ENCODE peak calls at places on chromosome 5, in nine cellular contexts. One of them, this sample, is unnamed.

GRCh38 chr5:57358796-57359592 is 123.6 kb downstream of the ACTBL2 start:
- DNase-seq in PC-3: no peak
- DNase-seq in HT1080: no peak
- DNase-seq in chondrocyte: no peak
- DNase-seq in GM04504: no peak
- DNase-seq in stimulated activated CD4-positive, alpha-beta T cell treated with anti-CD3 and anti-CD28 coated beads, Interleukin-2, amount 100 ng/mL, for 24 hours: no peak
- DNase-seq in ureter: no peak
- DNase-seq in activated CD4-positive, alpha-beta T cell treated with anti-CD3 and anti-CD28 coated beads, Interleukin-2, amount 10 ng/mL, durations not matched to agents 24 days and 14 days: no peak
- DNase-seq in mucosa of gallbladder: no peak
- DNase-seq in this sample: no peak

GRCh38 chr5:107615173-107615856 is 55.4 kb downstream of the EFNA5 start:
- DNase-seq in PC-3: peak
- DNase-seq in stimulated activated CD4-positive, alpha-beta T cell treated with anti-CD3 and anti-CD28 coated beads, Interleukin-2, amount 100 ng/mL, for 24 hours: no peak
- DNase-seq in HT1080: no peak
- DNase-seq in mucosa of gallbladder: no peak
- DNase-seq in ureter: no peak
- DNase-seq in GM04504: no peak
- DNase-seq in activated CD4-positive, alpha-beta T cell treated with anti-CD3 and anti-CD28 coated beads, Interleukin-2, amount 10 ng/mL, durations not matched to agents 24 days and 14 days: no peak
- DNase-seq in chondrocyte: no peak
- DNase-seq in this sample: no peak

GRCh38 chr5:170077526-170077925 is 28.2 kb upstream of the FOXI1 start:
- DNase-seq in chondrocyte: no peak
- DNase-seq in GM04504: no peak
- DNase-seq in ureter: no peak
- DNase-seq in stimulated activated CD4-positive, alpha-beta T cell treated with anti-CD3 and anti-CD28 coated beads, Interleukin-2, amount 100 ng/mL, for 24 hours: no peak
- DNase-seq in HT1080: no peak
- DNase-seq in mucosa of gallbladder: no peak
- DNase-seq in activated CD4-positive, alpha-beta T cell treated with anti-CD3 and anti-CD28 coated beads, Interleukin-2, amount 10 ng/mL, durations not matched to agents 24 days and 14 days: no peak
- DNase-seq in PC-3: no peak
- DNase-seq in this sample: no peak

GRCh38 chr5:54463696-54464095 is 8.2 kb downstream of the HSPB3 start:
- DNase-seq in GM04504: no peak
- DNase-seq in PC-3: no peak
- DNase-seq in chondrocyte: no peak
- DNase-seq in HT1080: no peak
- DNase-seq in mucosa of gallbladder: no peak
- DNase-seq in stimulated activated CD4-positive, alpha-beta T cell treated with anti-CD3 and anti-CD28 coated beads, Interleukin-2, amount 100 ng/mL, for 24 hours: no peak
- DNase-seq in activated CD4-positive, alpha-beta T cell treated with anti-CD3 and anti-CD28 coated beads, Interleukin-2, amount 10 ng/mL, durations not matched to agents 24 days and 14 days: no peak
- DNase-seq in ureter: no peak
- DNase-seq in this sample: no peak

GRCh38 chr5:167900521-167900920 is 390.9 kb upstream of the WWC1 start:
- DNase-seq in stimulated activated CD4-positive, alpha-beta T cell treated with anti-CD3 and anti-CD28 coated beads, Interleukin-2, amount 100 ng/mL, for 24 hours: no peak
- DNase-seq in chondrocyte: no peak
- DNase-seq in HT1080: no peak
- DNase-seq in activated CD4-positive, alpha-beta T cell treated with anti-CD3 and anti-CD28 coated beads, Interleukin-2, amount 10 ng/mL, durations not matched to agents 24 days and 14 days: no peak
- DNase-seq in ureter: no peak
- DNase-seq in GM04504: no peak
- DNase-seq in PC-3: no peak
- DNase-seq in mucosa of gallbladder: no peak
- DNase-seq in this sample: no peak

GRCh38 chr5:169637085-169637855 is at the start of gene DOCK2:
- DNase-seq in ureter: peak
- DNase-seq in activated CD4-positive, alpha-beta T cell treated with anti-CD3 and anti-CD28 coated beads, Interleukin-2, amount 10 ng/mL, durations not matched to agents 24 days and 14 days: peak
- DNase-seq in PC-3: no peak
- DNase-seq in mucosa of gallbladder: peak
- DNase-seq in chondrocyte: no peak
- DNase-seq in HT1080: no peak
- DNase-seq in stimulated activated CD4-positive, alpha-beta T cell treated with anti-CD3 and anti-CD28 coated beads, Interleukin-2, amount 100 ng/mL, for 24 hours: peak
- DNase-seq in GM04504: no peak
- DNase-seq in this sample: peak

GRCh38 chr5:34905564-34905963 is 9.7 kb downstream of the RAD1 start:
- DNase-seq in PC-3: peak
- DNase-seq in HT1080: no peak
- DNase-seq in stimulated activated CD4-positive, alpha-beta T cell treated with anti-CD3 and anti-CD28 coated beads, Interleukin-2, amount 100 ng/mL, for 24 hours: no peak
- DNase-seq in chondrocyte: no peak
- DNase-seq in activated CD4-positive, alpha-beta T cell treated with anti-CD3 and anti-CD28 coated beads, Interleukin-2, amount 10 ng/mL, durations not matched to agents 24 days and 14 days: no peak
- DNase-seq in ureter: no peak
- DNase-seq in GM04504: no peak
- DNase-seq in mucosa of gallbladder: no peak
- DNase-seq in this sample: no peak

GRCh38 chr5:181207214-181207959 is 2.4 kb upstream of the TRIM7 start:
- DNase-seq in chondrocyte: no peak
- DNase-seq in stimulated activated CD4-positive, alpha-beta T cell treated with anti-CD3 and anti-CD28 coated beads, Interleukin-2, amount 100 ng/mL, for 24 hours: peak
- DNase-seq in GM04504: peak
- DNase-seq in PC-3: peak
- DNase-seq in activated CD4-positive, alpha-beta T cell treated with anti-CD3 and anti-CD28 coated beads, Interleukin-2, amount 10 ng/mL, durations not matched to agents 24 days and 14 days: peak
- DNase-seq in mucosa of gallbladder: peak
- DNase-seq in ureter: peak
- DNase-seq in HT1080: peak
- DNase-seq in this sample: peak

GRCh38 chr5:33524476-33524875 is 83.7 kb downstream of the TARS1 start:
- DNase-seq in PC-3: no peak
- DNase-seq in mucosa of gallbladder: no peak
- DNase-seq in activated CD4-positive, alpha-beta T cell treated with anti-CD3 and anti-CD28 coated beads, Interleukin-2, amount 10 ng/mL, durations not matched to agents 24 days and 14 days: no peak
- DNase-seq in ureter: no peak
- DNase-seq in HT1080: peak
- DNase-seq in chondrocyte: no peak
- DNase-seq in GM04504: peak
- DNase-seq in stimulated activated CD4-positive, alpha-beta T cell treated with anti-CD3 and anti-CD28 coated beads, Interleukin-2, amount 100 ng/mL, for 24 hours: no peak
- DNase-seq in this sample: no peak

GRCh38 chr5:142981886-142982820 is 212.0 kb downstream of the ARHGAP26 start:
- DNase-seq in HT1080: peak
- DNase-seq in mucosa of gallbladder: peak
- DNase-seq in activated CD4-positive, alpha-beta T cell treated with anti-CD3 and anti-CD28 coated beads, Interleukin-2, amount 10 ng/mL, durations not matched to agents 24 days and 14 days: no peak
- DNase-seq in PC-3: peak
- DNase-seq in GM04504: peak
- DNase-seq in ureter: peak
- DNase-seq in chondrocyte: no peak
- DNase-seq in stimulated activated CD4-positive, alpha-beta T cell treated with anti-CD3 and anti-CD28 coated beads, Interleukin-2, amount 100 ng/mL, for 24 hours: no peak
- DNase-seq in this sample: no peak

GRCh38 chr5:100898504-100899346 is 4.4 kb downstream of the ST8SIA4 start:
- DNase-seq in ureter: no peak
- DNase-seq in PC-3: no peak
- DNase-seq in GM04504: no peak
- DNase-seq in mucosa of gallbladder: no peak
- DNase-seq in activated CD4-positive, alpha-beta T cell treated with anti-CD3 and anti-CD28 coated beads, Interleukin-2, amount 10 ng/mL, durations not matched to agents 24 days and 14 days: no peak
- DNase-seq in HT1080: no peak
- DNase-seq in chondrocyte: no peak
- DNase-seq in stimulated activated CD4-positive, alpha-beta T cell treated with anti-CD3 and anti-CD28 coated beads, Interleukin-2, amount 100 ng/mL, for 24 hours: no peak
- DNase-seq in this sample: no peak

GRCh38 chr5:9927521-9927997 is 297.4 kb upstream of the TAS2R1 start:
- DNase-seq in stimulated activated CD4-positive, alpha-beta T cell treated with anti-CD3 and anti-CD28 coated beads, Interleukin-2, amount 100 ng/mL, for 24 hours: no peak
- DNase-seq in chondrocyte: no peak
- DNase-seq in activated CD4-positive, alpha-beta T cell treated with anti-CD3 and anti-CD28 coated beads, Interleukin-2, amount 10 ng/mL, durations not matched to agents 24 days and 14 days: no peak
- DNase-seq in mucosa of gallbladder: no peak
- DNase-seq in HT1080: peak
- DNase-seq in ureter: no peak
- DNase-seq in GM04504: no peak
- DNase-seq in PC-3: peak
- DNase-seq in this sample: no peak

GRCh38 chr5:148858547-148858946 is 32.1 kb downstream of the ADRB2 start:
- DNase-seq in stimulated activated CD4-positive, alpha-beta T cell treated with anti-CD3 and anti-CD28 coated beads, Interleukin-2, amount 100 ng/mL, for 24 hours: no peak
- DNase-seq in HT1080: no peak
- DNase-seq in GM04504: peak
- DNase-seq in PC-3: no peak
- DNase-seq in activated CD4-positive, alpha-beta T cell treated with anti-CD3 and anti-CD28 coated beads, Interleukin-2, amount 10 ng/mL, durations not matched to agents 24 days and 14 days: no peak
- DNase-seq in chondrocyte: no peak
- DNase-seq in mucosa of gallbladder: no peak
- DNase-seq in ureter: no peak
- DNase-seq in this sample: no peak

GRCh38 chr5:87741891-87742290 is 329.2 kb upstream of the CCNH start:
- DNase-seq in ureter: no peak
- DNase-seq in PC-3: no peak
- DNase-seq in GM04504: no peak
- DNase-seq in mucosa of gallbladder: no peak
- DNase-seq in stimulated activated CD4-positive, alpha-beta T cell treated with anti-CD3 and anti-CD28 coated beads, Interleukin-2, amount 100 ng/mL, for 24 hours: no peak
- DNase-seq in activated CD4-positive, alpha-beta T cell treated with anti-CD3 and anti-CD28 coated beads, Interleukin-2, amount 10 ng/mL, durations not matched to agents 24 days and 14 days: no peak
- DNase-seq in chondrocyte: no peak
- DNase-seq in HT1080: no peak
- DNase-seq in this sample: no peak

GRCh38 chr5:168085321-168086040 is 206.0 kb upstream of the WWC1 start:
- DNase-seq in mucosa of gallbladder: no peak
- DNase-seq in GM04504: no peak
- DNase-seq in PC-3: no peak
- DNase-seq in stimulated activated CD4-positive, alpha-beta T cell treated with anti-CD3 and anti-CD28 coated beads, Interleukin-2, amount 100 ng/mL, for 24 hours: no peak
- DNase-seq in chondrocyte: no peak
- DNase-seq in activated CD4-positive, alpha-beta T cell treated with anti-CD3 and anti-CD28 coated beads, Interleukin-2, amount 10 ng/mL, durations not matched to agents 24 days and 14 days: no peak
- DNase-seq in ureter: no peak
- DNase-seq in HT1080: peak
- DNase-seq in this sample: no peak

GRCh38 chr5:126594676-126595485 is at the start of gene ALDH7A1:
- DNase-seq in mucosa of gallbladder: peak
- DNase-seq in HT1080: peak
- DNase-seq in activated CD4-positive, alpha-beta T cell treated with anti-CD3 and anti-CD28 coated beads, Interleukin-2, amount 10 ng/mL, durations not matched to agents 24 days and 14 days: peak
- DNase-seq in ureter: peak
- DNase-seq in PC-3: peak
- DNase-seq in stimulated activated CD4-positive, alpha-beta T cell treated with anti-CD3 and anti-CD28 coated beads, Interleukin-2, amount 100 ng/mL, for 24 hours: peak
- DNase-seq in chondrocyte: peak
- DNase-seq in GM04504: peak
- DNase-seq in this sample: no peak

GRCh38 chr5:149545327-149545726 is 5.9 kb downstream of the CSNK1A1 start:
- DNase-seq in HT1080: no peak
- DNase-seq in PC-3: no peak
- DNase-seq in GM04504: no peak
- DNase-seq in stimulated activated CD4-positive, alpha-beta T cell treated with anti-CD3 and anti-CD28 coated beads, Interleukin-2, amount 100 ng/mL, for 24 hours: no peak
- DNase-seq in activated CD4-positive, alpha-beta T cell treated with anti-CD3 and anti-CD28 coated beads, Interleukin-2, amount 10 ng/mL, durations not matched to agents 24 days and 14 days: no peak
- DNase-seq in mucosa of gallbladder: no peak
- DNase-seq in chondrocyte: no peak
- DNase-seq in ureter: no peak
- DNase-seq in this sample: no peak

GRCh38 chr5:93092349-93093105 is 488.5 kb downstream of the NR2F1-AS1 start:
- DNase-seq in GM04504: no peak
- DNase-seq in chondrocyte: no peak
- DNase-seq in PC-3: peak
- DNase-seq in HT1080: peak
- DNase-seq in ureter: no peak
- DNase-seq in stimulated activated CD4-positive, alpha-beta T cell treated with anti-CD3 and anti-CD28 coated beads, Interleukin-2, amount 100 ng/mL, for 24 hours: no peak
- DNase-seq in activated CD4-positive, alpha-beta T cell treated with anti-CD3 and anti-CD28 coated beads, Interleukin-2, amount 10 ng/mL, durations not matched to agents 24 days and 14 days: no peak
- DNase-seq in mucosa of gallbladder: no peak
- DNase-seq in this sample: no peak

GRCh38 chr5:178180141-178180863 is 6.9 kb downstream of the GMCL2 start:
- DNase-seq in ureter: no peak
- DNase-seq in stimulated activated CD4-positive, alpha-beta T cell treated with anti-CD3 and anti-CD28 coated beads, Interleukin-2, amount 100 ng/mL, for 24 hours: no peak
- DNase-seq in chondrocyte: no peak
- DNase-seq in GM04504: no peak
- DNase-seq in HT1080: no peak
- DNase-seq in PC-3: no peak
- DNase-seq in mucosa of gallbladder: no peak
- DNase-seq in activated CD4-positive, alpha-beta T cell treated with anti-CD3 and anti-CD28 coated beads, Interleukin-2, amount 10 ng/mL, durations not matched to agents 24 days and 14 days: no peak
- DNase-seq in this sample: no peak

GRCh38 chr5:59358497-59358896 is 535.0 kb downstream of the PDE4D start:
- DNase-seq in ureter: no peak
- DNase-seq in HT1080: no peak
- DNase-seq in activated CD4-positive, alpha-beta T cell treated with anti-CD3 and anti-CD28 coated beads, Interleukin-2, amount 10 ng/mL, durations not matched to agents 24 days and 14 days: no peak
- DNase-seq in PC-3: no peak
- DNase-seq in GM04504: no peak
- DNase-seq in stimulated activated CD4-positive, alpha-beta T cell treated with anti-CD3 and anti-CD28 coated beads, Interleukin-2, amount 100 ng/mL, for 24 hours: no peak
- DNase-seq in mucosa of gallbladder: peak
- DNase-seq in chondrocyte: no peak
- DNase-seq in this sample: no peak

GRCh38 chr5:89755024-89755423 is 654.5 kb downstream of the CETN3 start:
- DNase-seq in activated CD4-positive, alpha-beta T cell treated with anti-CD3 and anti-CD28 coated beads, Interleukin-2, amount 10 ng/mL, durations not matched to agents 24 days and 14 days: no peak
- DNase-seq in HT1080: no peak
- DNase-seq in PC-3: peak
- DNase-seq in GM04504: no peak
- DNase-seq in chondrocyte: no peak
- DNase-seq in stimulated activated CD4-positive, alpha-beta T cell treated with anti-CD3 and anti-CD28 coated beads, Interleukin-2, amount 100 ng/mL, for 24 hours: no peak
- DNase-seq in ureter: no peak
- DNase-seq in mucosa of gallbladder: no peak
- DNase-seq in this sample: no peak

GRCh38 chr5:3251784-3252183 is 343.8 kb upstream of the IRX1 start:
- DNase-seq in GM04504: no peak
- DNase-seq in activated CD4-positive, alpha-beta T cell treated with anti-CD3 and anti-CD28 coated beads, Interleukin-2, amount 10 ng/mL, durations not matched to agents 24 days and 14 days: no peak
- DNase-seq in HT1080: no peak
- DNase-seq in mucosa of gallbladder: no peak
- DNase-seq in stimulated activated CD4-positive, alpha-beta T cell treated with anti-CD3 and anti-CD28 coated beads, Interleukin-2, amount 100 ng/mL, for 24 hours: no peak
- DNase-seq in PC-3: no peak
- DNase-seq in ureter: no peak
- DNase-seq in chondrocyte: no peak
- DNase-seq in this sample: no peak

GRCh38 chr5:74252033-74252430 is 388.5 kb downstream of the ENC1 start:
- DNase-seq in PC-3: no peak
- DNase-seq in GM04504: no peak
- DNase-seq in ureter: no peak
- DNase-seq in HT1080: no peak
- DNase-seq in chondrocyte: no peak
- DNase-seq in activated CD4-positive, alpha-beta T cell treated with anti-CD3 and anti-CD28 coated beads, Interleukin-2, amount 10 ng/mL, durations not matched to agents 24 days and 14 days: no peak
- DNase-seq in stimulated activated CD4-positive, alpha-beta T cell treated with anti-CD3 and anti-CD28 coated beads, Interleukin-2, amount 100 ng/mL, for 24 hours: no peak
- DNase-seq in mucosa of gallbladder: no peak
- DNase-seq in this sample: no peak

GRCh38 chr5:175797521-175798038 is 73.8 kb upstream of the CPLX2 start:
- DNase-seq in mucosa of gallbladder: no peak
- DNase-seq in ureter: no peak
- DNase-seq in HT1080: no peak
- DNase-seq in GM04504: no peak
- DNase-seq in PC-3: peak
- DNase-seq in stimulated activated CD4-positive, alpha-beta T cell treated with anti-CD3 and anti-CD28 coated beads, Interleukin-2, amount 100 ng/mL, for 24 hours: no peak
- DNase-seq in activated CD4-positive, alpha-beta T cell treated with anti-CD3 and anti-CD28 coated beads, Interleukin-2, amount 10 ng/mL, durations not matched to agents 24 days and 14 days: no peak
- DNase-seq in chondrocyte: no peak
- DNase-seq in this sample: no peak

GRCh38 chr5:149543361-149544198 is 7.7 kb downstream of the CSNK1A1 start:
- DNase-seq in stimulated activated CD4-positive, alpha-beta T cell treated with anti-CD3 and anti-CD28 coated beads, Interleukin-2, amount 100 ng/mL, for 24 hours: no peak
- DNase-seq in HT1080: no peak
- DNase-seq in chondrocyte: no peak
- DNase-seq in mucosa of gallbladder: no peak
- DNase-seq in ureter: no peak
- DNase-seq in GM04504: no peak
- DNase-seq in activated CD4-positive, alpha-beta T cell treated with anti-CD3 and anti-CD28 coated beads, Interleukin-2, amount 10 ng/mL, durations not matched to agents 24 days and 14 days: no peak
- DNase-seq in PC-3: no peak
- DNase-seq in this sample: no peak

GRCh38 chr5:69492391-69493234 is at the start of gene OCLN:
- DNase-seq in activated CD4-positive, alpha-beta T cell treated with anti-CD3 and anti-CD28 coated beads, Interleukin-2, amount 10 ng/mL, durations not matched to agents 24 days and 14 days: peak
- DNase-seq in ureter: peak
- DNase-seq in stimulated activated CD4-positive, alpha-beta T cell treated with anti-CD3 and anti-CD28 coated beads, Interleukin-2, amount 100 ng/mL, for 24 hours: peak
- DNase-seq in chondrocyte: no peak
- DNase-seq in mucosa of gallbladder: peak
- DNase-seq in PC-3: peak
- DNase-seq in HT1080: peak
- DNase-seq in GM04504: no peak
- DNase-seq in this sample: peak

GRCh38 chr5:95808013-95808685 is 14.4 kb downstream of the GLRX start:
- DNase-seq in chondrocyte: no peak
- DNase-seq in HT1080: no peak
- DNase-seq in mucosa of gallbladder: no peak
- DNase-seq in PC-3: no peak
- DNase-seq in GM04504: no peak
- DNase-seq in stimulated activated CD4-positive, alpha-beta T cell treated with anti-CD3 and anti-CD28 coated beads, Interleukin-2, amount 100 ng/mL, for 24 hours: no peak
- DNase-seq in ureter: no peak
- DNase-seq in activated CD4-positive, alpha-beta T cell treated with anti-CD3 and anti-CD28 coated beads, Interleukin-2, amount 10 ng/mL, durations not matched to agents 24 days and 14 days: peak
- DNase-seq in this sample: no peak

GRCh38 chr5:140637722-140638473 is 1.4 kb upstream of the TMCO6 start:
- DNase-seq in activated CD4-positive, alpha-beta T cell treated with anti-CD3 and anti-CD28 coated beads, Interleukin-2, amount 10 ng/mL, durations not matched to agents 24 days and 14 days: no peak
- DNase-seq in PC-3: no peak
- DNase-seq in mucosa of gallbladder: no peak
- DNase-seq in ureter: no peak
- DNase-seq in chondrocyte: no peak
- DNase-seq in stimulated activated CD4-positive, alpha-beta T cell treated with anti-CD3 and anti-CD28 coated beads, Interleukin-2, amount 100 ng/mL, for 24 hours: no peak
- DNase-seq in HT1080: no peak
- DNase-seq in GM04504: no peak
- DNase-seq in this sample: no peak